ENCODE peak calls at places on chromosomes 6 and 20, in four cellular contexts. One of them, this sample, is unnamed. For H3K27me3, the result is how much of the 10 kb centered on the place peaks cover.

GRCh38 chr6:139940741-139941712 is 566.6 kb upstream of the CITED2 start:
- DNase-seq in HepG2: no peak
- DNase-seq in HCT116: no peak
- DNase-seq in GM23338: no peak
- DNase-seq in this sample: no peak

GRCh38 chr6:56491606-56492328 is 150.9 kb downstream of the DST start:
- DNase-seq in HepG2: no peak
- DNase-seq in HCT116: no peak
- DNase-seq in GM23338: no peak
- DNase-seq in this sample: no peak

GRCh38 chr20:47111576-47111975 is 216.9 kb downstream of the EYA2 start:
- DNase-seq in HepG2: no peak
- DNase-seq in HCT116: no peak
- DNase-seq in GM23338: no peak
- DNase-seq in this sample: no peak

GRCh38 chr6:33787336-33787953 is 1.5 kb downstream of the LEMD2 start:
- DNase-seq in HepG2: no peak
- DNase-seq in HCT116: no peak
- DNase-seq in GM23338: no peak
- DNase-seq in this sample: no peak

GRCh38 chr6:44431118-44431725 is 43.7 kb downstream of the CDC5L start:
- DNase-seq in HepG2: peak
- DNase-seq in HCT116: peak
- DNase-seq in GM23338: peak
- DNase-seq in this sample: no peak

GRCh38 chr20:58751956-58752355 is 59.4 kb downstream of the NPEPL1 start:
- DNase-seq in HepG2: no peak
- DNase-seq in HCT116: no peak
- DNase-seq in GM23338: no peak
- DNase-seq in this sample: no peak

GRCh38 chr20:15491564-15491963 is 1081.7 kb downstream of the KIF16B start:
- DNase-seq in HepG2: no peak
- DNase-seq in HCT116: no peak
- DNase-seq in GM23338: peak
- DNase-seq in this sample: no peak

GRCh38 chr20:45306431-45306982 is at the start of gene RBPJL:
- DNase-seq in HepG2: no peak
- DNase-seq in HCT116: no peak
- DNase-seq in GM23338: peak
- DNase-seq in this sample: no peak

GRCh38 chr20:33113387-33113908 is 34.0 kb downstream of the BPIFB4 start:
- DNase-seq in HepG2: no peak
- DNase-seq in HCT116: no peak
- DNase-seq in GM23338: no peak
- DNase-seq in this sample: no peak

GRCh38 chr6:36873612-36874011 is 991 bp downstream of the PPIL1 start:
- DNase-seq in HepG2: peak
- DNase-seq in HCT116: no peak
- DNase-seq in GM23338: peak
- DNase-seq in this sample: no peak

GRCh38 chr6:11425431-11425871 is 112.1 kb upstream of the TMEM170B start:
- DNase-seq in HepG2: peak
- DNase-seq in HCT116: no peak
- DNase-seq in GM23338: peak
- DNase-seq in this sample: no peak

GRCh38 chr20:62819494-62820174 is 2.8 kb downstream of the COL9A3 start:
- DNase-seq in HepG2: no peak
- DNase-seq in HCT116: no peak
- DNase-seq in GM23338: no peak
- DNase-seq in this sample: no peak

GRCh38 chr6:134472661-134473060 is 154.7 kb upstream of the SGK1 start:
- DNase-seq in HepG2: no peak
- DNase-seq in HCT116: no peak
- DNase-seq in GM23338: no peak
- DNase-seq in this sample: no peak

GRCh38 chr20:49792006-49792405 is 20.6 kb upstream of the SLC9A8 start:
- DNase-seq in HepG2: no peak
- DNase-seq in HCT116: no peak
- DNase-seq in GM23338: no peak
- DNase-seq in this sample: no peak

GRCh38 chr20:44692932-44693476 is 22.2 kb upstream of the CCN5 start:
- DNase-seq in HepG2: peak
- DNase-seq in HCT116: peak
- DNase-seq in GM23338: no peak
- DNase-seq in this sample: peak

GRCh38 chr20:21125072-21125848 is 622 bp upstream of the KIZ start:
- DNase-seq in HepG2: peak
- DNase-seq in HCT116: peak
- DNase-seq in GM23338: peak
- DNase-seq in this sample: peak

GRCh38 chr6:133590814-133591213 is 298.1 kb upstream of the TCF21 start:
- DNase-seq in HepG2: no peak
- DNase-seq in HCT116: no peak
- DNase-seq in GM23338: no peak
- DNase-seq in this sample: no peak

GRCh38 chr6:135944120-135944519 is 92.6 kb downstream of the PDE7B start:
- DNase-seq in HepG2: no peak
- DNase-seq in HCT116: no peak
- DNase-seq in GM23338: no peak
- DNase-seq in this sample: no peak

GRCh38 chr6:108655840-108656650 is 95.3 kb downstream of the FOXO3 start:
- DNase-seq in HepG2: peak
- DNase-seq in HCT116: no peak
- DNase-seq in GM23338: no peak
- DNase-seq in this sample: no peak

GRCh38 chr6:108653864-108654402 is 93.2 kb downstream of the FOXO3 start:
- DNase-seq in HepG2: no peak
- DNase-seq in HCT116: no peak
- DNase-seq in GM23338: no peak
- DNase-seq in this sample: no peak

GRCh38 chr6:108654465-108655106 is 93.9 kb downstream of the FOXO3 start:
- DNase-seq in HepG2: no peak
- DNase-seq in HCT116: no peak
- DNase-seq in GM23338: no peak
- DNase-seq in this sample: no peak

GRCh38 chr6:108658174-108658573 is 97.5 kb downstream of the FOXO3 start:
- DNase-seq in HepG2: no peak
- DNase-seq in HCT116: no peak
- DNase-seq in GM23338: no peak
- DNase-seq in this sample: no peak

DNA sequence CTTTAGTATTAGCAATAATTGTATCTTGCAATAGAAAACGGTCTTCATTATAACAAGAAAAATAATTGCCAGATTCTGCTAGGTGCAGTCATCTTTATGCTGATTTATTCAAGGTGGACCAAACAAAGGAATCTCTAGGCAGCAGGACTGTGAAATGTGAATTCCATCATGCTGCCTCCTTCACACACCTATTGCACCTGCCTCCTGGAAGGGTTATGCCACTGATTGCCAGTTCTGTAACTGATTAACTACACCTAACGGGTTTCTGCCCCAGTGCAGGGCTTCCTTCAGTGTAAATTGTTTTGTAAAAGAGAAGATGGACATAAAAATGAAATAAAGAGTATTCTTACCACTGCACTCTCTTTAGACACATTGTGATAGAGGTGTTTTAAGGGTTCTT is 96.1 kb downstream of the FOXO3 start:
- DNase-seq in HepG2: peak
- DNase-seq in HCT116: no peak
- DNase-seq in GM23338: no peak
- DNase-seq in this sample: no peak
- H3K27ac ChIP-seq in HepG2: no peak
- H3K27ac ChIP-seq in HCT116: no peak
- H3K27ac ChIP-seq in GM23338: no peak
- H3K27ac ChIP-seq in this sample: no peak

GRCh38 chr6:15948930-15949900 is 179.7 kb upstream of the MYLIP start:
- DNase-seq in HepG2: peak
- DNase-seq in HCT116: no peak
- DNase-seq in GM23338: peak
- DNase-seq in this sample: no peak
- TF ChIP-seq REST in HepG2: no peak
- TF ChIP-seq REST in HCT116: no peak
- TF ChIP-seq REST in GM23338: no peak
- TF ChIP-seq REST in this sample: no peak

GRCh38 chr6:150600302-150601017 is 775 bp downstream of the PLEKHG1 start:
- DNase-seq in HepG2: peak
- DNase-seq in HCT116: peak
- DNase-seq in GM23338: peak
- DNase-seq in this sample: peak

GRCh38 chr6:150598858-150599198 is 857 bp upstream of the PLEKHG1 start:
- DNase-seq in HepG2: no peak
- DNase-seq in HCT116: no peak
- DNase-seq in GM23338: no peak
- DNase-seq in this sample: no peak

GRCh38 chr6:150599199-150600002 is at the start of gene PLEKHG1:
- DNase-seq in HepG2: no peak
- DNase-seq in HCT116: peak
- DNase-seq in GM23338: peak
- DNase-seq in this sample: no peak

GRCh38 chr6:150598401-150598800 is 1.3 kb upstream of the PLEKHG1 start:
- DNase-seq in HepG2: no peak
- DNase-seq in HCT116: no peak
- DNase-seq in GM23338: no peak
- DNase-seq in this sample: no peak

GRCh38 chr6:150600003-150600301 is 267 bp downstream of the PLEKHG1 start:
- DNase-seq in HepG2: no peak
- DNase-seq in HCT116: no peak
- DNase-seq in GM23338: no peak
- DNase-seq in this sample: no peak
- H3K27me3 ChIP-seq in HepG2: under half
- H3K27me3 ChIP-seq in HCT116: under half
- H3K27me3 ChIP-seq in GM23338: half or more
- H3K27me3 ChIP-seq in this sample: under half

DNA sequence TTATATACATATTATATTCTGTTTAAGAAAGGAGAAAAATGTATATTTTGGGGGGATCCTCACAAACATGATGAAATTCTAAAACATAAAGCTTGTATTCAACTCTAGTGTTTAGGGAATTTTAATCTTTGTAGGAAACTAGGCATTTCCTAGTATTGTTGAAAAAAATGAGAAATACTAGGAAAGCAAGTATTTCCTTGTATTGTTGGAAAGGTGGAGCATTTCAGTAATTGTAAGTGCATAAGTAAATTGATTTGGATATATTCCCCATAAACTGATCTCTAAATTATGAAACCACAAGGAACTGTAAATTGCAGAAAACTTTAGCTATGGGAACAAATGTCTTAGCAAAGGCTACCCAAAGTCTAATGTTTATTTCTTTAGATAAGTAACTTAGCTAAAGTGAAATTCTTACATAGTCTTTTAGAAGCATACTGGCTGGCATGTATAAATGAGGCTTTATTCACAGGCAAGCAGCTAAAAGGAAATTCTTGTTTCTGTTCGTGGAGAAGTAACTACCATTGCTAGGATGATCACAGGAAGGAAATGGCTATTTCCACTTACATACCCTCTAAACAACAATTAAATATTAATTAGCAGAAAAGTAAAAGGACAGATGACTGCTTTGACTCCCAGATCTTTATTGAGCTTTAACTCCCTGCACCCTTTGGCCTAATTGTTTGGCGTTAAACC is 19.9 kb upstream of the NRN1 start:
- DNase-seq in HepG2: no peak
- DNase-seq in HCT116: no peak
- DNase-seq in GM23338: no peak
- DNase-seq in this sample: no peak
- H3K27ac ChIP-seq in HepG2: no peak
- H3K27ac ChIP-seq in HCT116: no peak
- H3K27ac ChIP-seq in GM23338: no peak
- H3K27ac ChIP-seq in this sample: no peak